ENCODE peak calls at places on chromosomes 11 and 22, in eight cellular contexts. X, L, U, K, D, C, S and A are unnamed samples.
A peak's percentile ranks its signal among the peaks of the same experiment; 100 is the strongest.

GRCh38 chr11:106644824-106645223 is 373.5 kb downstream of the GUCY1A2 start:
- DNase-seq in X (no peak), L (no peak), U (no peak), K (no peak), D (no peak), C (no peak), S (no peak), A (no peak)

GRCh38 chr11:32838505-32839274 is 9.0 kb downstream of the PRRG4 start:
- DNase-seq in X (no peak), L (no peak), U (no peak), K (no peak), D (no peak), C (no peak), S (no peak), A (no peak)

GRCh38 chr22:49141761-49142160 is 685.9 kb downstream of the BRD1 start:
- DNase-seq in X (no peak), L (no peak), U (no peak), K (peak; percentile 76), D (no peak), C (no peak), S (no peak), A (no peak)

GRCh38 chr22:23137905-23138520 is 3.8 kb downstream of the RSPH14 start:
- DNase-seq in X (no peak), L (peak; percentile 90), U (peak; percentile 70), K (no peak), D (no peak), C (no peak), S (no peak), A (peak; percentile 41)

GRCh38 chr11:70265341-70265740 is 5.1 kb upstream of the PPFIA1 start:
- DNase-seq in X (no peak), L (no peak), U (no peak), K (no peak), D (no peak), C (no peak), S (no peak), A (no peak)

GRCh38 chr11:1258401-1259075 is 35.7 kb downstream of the MUC5B start:
- DNase-seq in X (no peak), L (no peak), U (no peak), K (no peak), D (no peak), C (no peak), S (no peak), A (no peak)

GRCh38 chr11:117818036-117818858 is 6.3 kb downstream of the FXYD2 start:
- DNase-seq in X (no peak), L (peak; percentile 38), U (no peak), K (no peak), D (no peak), C (peak; percentile 10), S (peak; percentile 34), A (peak; percentile 37)

GRCh38 chr22:41302016-41302767 is 867 bp downstream of the ZC3H7B start:
- DNase-seq in X (no peak), L (no peak), U (no peak), K (no peak), D (no peak), C (no peak), S (peak; percentile 16), A (no peak)

GRCh38 chr22:48803171-48803992 is 1024.3 kb downstream of the BRD1 start:
- DNase-seq in X (no peak), L (no peak), U (no peak), K (no peak), D (no peak), C (no peak), S (no peak), A (no peak)

GRCh38 chr22:48710410-48710809 is 1117.3 kb downstream of the BRD1 start:
- DNase-seq in X (no peak), L (no peak), U (no peak), K (no peak), D (no peak), C (no peak), S (no peak), A (no peak)

GRCh38 chr11:1055109-1055703 is 18.7 kb upstream of the MUC6 start:
- DNase-seq in X (no peak), L (no peak), U (no peak), K (no peak), D (no peak), C (no peak), S (no peak), A (no peak)

GRCh38 chr11:79472736-79473536 is 32.1 kb upstream of the TENM4 start:
- DNase-seq in X (no peak), L (no peak), U (no peak), K (no peak), D (no peak), C (no peak), S (no peak), A (no peak)

GRCh38 chr11:316031-316701 is 2.3 kb downstream of the IFITM1 start:
- DNase-seq in X (no peak), L (peak; percentile 59), U (no peak), K (no peak), D (no peak), C (peak; percentile 66), S (no peak), A (no peak)

GRCh38 chr22:29578462-29578861 is 2.5 kb downstream of the NIPSNAP1 start:
- DNase-seq in X (no peak), L (no peak), U (no peak), K (no peak), D (no peak), C (no peak), S (no peak), A (no peak)

GRCh38 chr11:10407055-10407454 is 48.0 kb upstream of the AMPD3 start:
- DNase-seq in X (no peak), L (no peak), U (no peak), K (no peak), D (no peak), C (no peak), S (no peak), A (no peak)

GRCh38 chr22:19810381-19811141 is 44.1 kb downstream of the GNB1L start:
- DNase-seq in X (no peak), L (no peak), U (no peak), K (no peak), D (no peak), C (peak; percentile 12), S (no peak), A (peak; percentile 9)